ENCODE peak calls at places on chromosomes 4 and X, in five cellular contexts. G is stimulated activated CD8-positive, alpha-beta memory T cell treated with anti-CD3 and anti-CD28 coated beads, Interleukin-7, amount 100 ng/mL, for 24 hours; N is mesothelial cell of epicardium; M is cardiac muscle cell; U is kidney tubule cell. P is an unnamed sample.

GRCh38 chr4:32858971-32859370 is 2138.8 kb downstream of the PCDH7 start:
- DNase-seq in M (no peak), U (peak; percentile 93), G (no peak), N (no peak), P (no peak)

GRCh38 chrX:110407910-110408545 is 49.4 kb downstream of the RTL9 start:
- DNase-seq in M (peak; percentile 84), N (peak; percentile 73), U (peak; percentile 71), G (no peak), P (no peak)

GRCh38 chrX:152451731-152451980 is 541 bp upstream of the GABRA3 start:
- DNase-seq in M (no peak), G (no peak), N (no peak), U (no peak), P (no peak)

GRCh38 chrX:155899366-155899765 is 18.2 kb downstream of the VAMP7 start:
- DNase-seq in N (no peak), G (no peak), U (no peak), M (no peak), P (no peak)

GRCh38 chrX:19852014-19853005 is 35.1 kb downstream of the SH3KBP1 start:
- DNase-seq in G (no peak), N (no peak), U (peak; percentile 37), M (no peak), P (no peak)

GRCh38 chrX:31435592-31435991 is 363.8 kb upstream of the FTHL17 start:
- DNase-seq in G (no peak), M (peak; percentile 47), U (no peak), N (no peak), P (peak; percentile 48)

GRCh38 chrX:16797841-16798240 is 11.6 kb downstream of the TXLNG start:
- DNase-seq in M (no peak), G (no peak), N (no peak), U (no peak), P (no peak)

GRCh38 chr4:109921384-109921808 is 8.7 kb downstream of the EGF start:
- DNase-seq in M (no peak), N (peak; percentile 54), G (no peak), U (peak; percentile 99), P (no peak)

GRCh38 chrX:70998402-70999027 is 67.6 kb upstream of the SLC7A3 start:
- DNase-seq in M (peak; percentile 51), U (peak; percentile 2), N (peak; percentile 39), G (no peak), P (no peak)

GRCh38 chrX:2457289-2458133 is 43.3 kb downstream of the DHRSX start:
- DNase-seq in N (no peak), M (no peak), G (no peak), U (no peak), P (no peak)

GRCh38 chr4:4182835-4183568 is 43.7 kb downstream of the OTOP1 start:
- DNase-seq in G (no peak), N (peak; percentile 54), U (peak; percentile 29), M (peak; percentile 58), P (no peak)

GRCh38 chr4:52235775-52236174 is 184.7 kb downstream of the SPATA18 start:
- DNase-seq in M (no peak), U (no peak), G (no peak), N (no peak), P (no peak)

GRCh38 chr4:41594439-41594838 is 56.5 kb downstream of the LIMCH1 start:
- DNase-seq in U (no peak), M (no peak), N (no peak), G (no peak), P (peak; percentile 65)

GRCh38 chrX:70636218-70636617 is 191.6 kb downstream of the DLG3 start:
- DNase-seq in N (no peak), U (no peak), G (no peak), M (no peak), P (peak; percentile 31)

GRCh38 chr4:8682296-8682695 is 89.7 kb downstream of the CPZ start:
- DNase-seq in U (no peak), G (no peak), N (no peak), M (no peak), P (no peak)

GRCh38 chr4:40897557-40898203 is 147.9 kb downstream of the NSUN7 start:
- DNase-seq in N (peak; percentile 86), M (peak; percentile 86), G (peak; percentile 44), U (peak; percentile 75), P (peak; percentile 72)

GRCh38 chr4:76931576-76932276 is 17.8 kb upstream of the SEPTIN11 start:
- DNase-seq in G (no peak), M (no peak), U (no peak), N (no peak), P (no peak)

GRCh38 chr4:111596491-111596890 is 548.8 kb upstream of the FAM241A start:
- DNase-seq in G (no peak), N (no peak), M (no peak), U (no peak), P (no peak)

GRCh38 chr4:139266583-139267257 is 13.3 kb downstream of the MGARP start:
- DNase-seq in N (no peak), G (peak; percentile 59), M (peak; percentile 62), U (peak; percentile 84), P (peak; percentile 88)

GRCh38 chr4:183517781-183518180 is 12.9 kb downstream of the ING2 start:
- DNase-seq in M (no peak), N (no peak), U (no peak), G (no peak), P (no peak)

GRCh38 chr4:156293657-156294297 is 340.1 kb upstream of the CTSO start:
- DNase-seq in G (no peak), U (peak; percentile 73), M (no peak), N (no peak), P (no peak)

GRCh38 chr4:125951275-125951887 is 636.6 kb downstream of the FAT4 start:
- DNase-seq in G (no peak), M (no peak), N (no peak), U (no peak), P (no peak)

GRCh38 chr4:79148369-79148768 is 177.5 kb downstream of the NAA11 start:
- DNase-seq in G (no peak), N (no peak), M (no peak), U (no peak), P (no peak)

GRCh38 chrX:137568741-137569469 is 3.0 kb downstream of the ZIC3 start:
- DNase-seq in U (no peak), G (no peak), N (no peak), M (no peak), P (no peak)

GRCh38 chr4:92305878-92306520 is 2.2 kb downstream of the GRID2 start:
- DNase-seq in U (peak; percentile 6), N (peak; percentile 43), G (no peak), M (peak; percentile 37), P (no peak)

GRCh38 chrX:110003167-110004156 is 548 bp downstream of the TMEM164 start:
- DNase-seq in G (no peak), M (no peak), U (peak; percentile 29), N (peak; percentile 41), P (peak; percentile 27)

GRCh38 chrX:9566150-9566621 is 101.3 kb downstream of the TBL1X start:
- DNase-seq in G (no peak), M (no peak), N (no peak), U (peak; percentile 93), P (peak; percentile 80)

P was measured in right cardiac atrium.